ENCODE peak calls at places on chromosomes 2 and 18, in nine cellular contexts. One of them, this sample, is unnamed.

GRCh38 chr2:81324046-81324445 is 1019.5 kb upstream of the LRRTM1 start:
- DNase-seq in IMR-90: no peak
- DNase-seq in AG09309: no peak
- DNase-seq in psoas muscle: no peak
- DNase-seq in upper lobe of left lung: no peak
- DNase-seq in astrocyte of the spinal cord: no peak
- DNase-seq in brain microvascular endothelial cell: no peak
- DNase-seq in AG10803: no peak
- DNase-seq in PC-3: peak
- DNase-seq in this sample: peak

GRCh38 chr2:100767224-100767653 is 52.7 kb upstream of the NPAS2 start:
- DNase-seq in IMR-90: peak
- DNase-seq in AG09309: peak
- DNase-seq in psoas muscle: no peak
- DNase-seq in upper lobe of left lung: no peak
- DNase-seq in astrocyte of the spinal cord: peak
- DNase-seq in brain microvascular endothelial cell: no peak
- DNase-seq in AG10803: peak
- DNase-seq in PC-3: peak
- DNase-seq in this sample: peak

GRCh38 chr18:3799515-3799914 is 349.5 kb downstream of the TGIF1 start:
- DNase-seq in IMR-90: peak
- DNase-seq in AG09309: no peak
- DNase-seq in psoas muscle: no peak
- DNase-seq in upper lobe of left lung: no peak
- DNase-seq in astrocyte of the spinal cord: peak
- DNase-seq in brain microvascular endothelial cell: no peak
- DNase-seq in AG10803: no peak
- DNase-seq in PC-3: no peak
- DNase-seq in this sample: no peak

GRCh38 chr2:168948621-168949212 is 47.6 kb downstream of the G6PC2 start:
- DNase-seq in IMR-90: peak
- DNase-seq in AG09309: no peak
- DNase-seq in psoas muscle: no peak
- DNase-seq in upper lobe of left lung: no peak
- DNase-seq in astrocyte of the spinal cord: no peak
- DNase-seq in brain microvascular endothelial cell: no peak
- DNase-seq in AG10803: no peak
- DNase-seq in PC-3: peak
- DNase-seq in this sample: peak

GRCh38 chr18:3450358-3451107 is 561 bp downstream of the TGIF1 start:
- DNase-seq in IMR-90: peak
- DNase-seq in AG09309: no peak
- DNase-seq in psoas muscle: peak
- DNase-seq in upper lobe of left lung: peak
- DNase-seq in astrocyte of the spinal cord: peak
- DNase-seq in brain microvascular endothelial cell: peak
- DNase-seq in AG10803: peak
- DNase-seq in PC-3: peak
- DNase-seq in this sample: peak

GRCh38 chr2:40281021-40281940 is 170.6 kb downstream of the SLC8A1 start:
- DNase-seq in IMR-90: peak
- DNase-seq in AG09309: peak
- DNase-seq in psoas muscle: no peak
- DNase-seq in upper lobe of left lung: no peak
- DNase-seq in astrocyte of the spinal cord: peak
- DNase-seq in brain microvascular endothelial cell: peak
- DNase-seq in AG10803: peak
- DNase-seq in PC-3: peak
- DNase-seq in this sample: peak

GRCh38 chr2:53787255-53787910 is 539 bp downstream of the ERLEC1 start:
- DNase-seq in IMR-90: peak
- DNase-seq in AG09309: no peak
- DNase-seq in psoas muscle: no peak
- DNase-seq in upper lobe of left lung: no peak
- DNase-seq in astrocyte of the spinal cord: peak
- DNase-seq in brain microvascular endothelial cell: peak
- DNase-seq in AG10803: peak
- DNase-seq in PC-3: peak
- DNase-seq in this sample: peak

GRCh38 chr2:64666810-64667438 is 13.2 kb upstream of the SERTAD2 start:
- DNase-seq in IMR-90: no peak
- DNase-seq in AG09309: no peak
- DNase-seq in psoas muscle: no peak
- DNase-seq in upper lobe of left lung: no peak
- DNase-seq in astrocyte of the spinal cord: no peak
- DNase-seq in brain microvascular endothelial cell: no peak
- DNase-seq in AG10803: no peak
- DNase-seq in PC-3: no peak
- DNase-seq in this sample: peak

GRCh38 chr2:83282851-83283250 is 1176.2 kb downstream of the SUCLG1 start:
- DNase-seq in IMR-90: no peak
- DNase-seq in AG09309: no peak
- DNase-seq in psoas muscle: no peak
- DNase-seq in upper lobe of left lung: no peak
- DNase-seq in astrocyte of the spinal cord: no peak
- DNase-seq in brain microvascular endothelial cell: no peak
- DNase-seq in AG10803: no peak
- DNase-seq in PC-3: no peak
- DNase-seq in this sample: no peak

GRCh38 chr2:40367652-40368051 is 84.2 kb downstream of the SLC8A1 start:
- DNase-seq in IMR-90: peak
- DNase-seq in AG09309: no peak
- DNase-seq in psoas muscle: no peak
- DNase-seq in upper lobe of left lung: no peak
- DNase-seq in astrocyte of the spinal cord: peak
- DNase-seq in brain microvascular endothelial cell: peak
- DNase-seq in AG10803: peak
- DNase-seq in PC-3: peak
- DNase-seq in this sample: peak

GRCh38 chr2:165058471-165059265 is 103.3 kb upstream of the SLC38A11 start:
- DNase-seq in IMR-90: no peak
- DNase-seq in AG09309: no peak
- DNase-seq in psoas muscle: no peak
- DNase-seq in upper lobe of left lung: no peak
- DNase-seq in astrocyte of the spinal cord: no peak
- DNase-seq in brain microvascular endothelial cell: no peak
- DNase-seq in AG10803: no peak
- DNase-seq in PC-3: no peak
- DNase-seq in this sample: no peak

GRCh38 chr2:43226558-43226954 is at the start of gene ZFP36L2:
- DNase-seq in IMR-90: peak
- DNase-seq in AG09309: peak
- DNase-seq in psoas muscle: peak
- DNase-seq in upper lobe of left lung: peak
- DNase-seq in astrocyte of the spinal cord: peak
- DNase-seq in brain microvascular endothelial cell: peak
- DNase-seq in AG10803: peak
- DNase-seq in PC-3: peak
- DNase-seq in this sample: peak
- TF ChIP-seq CTCF in IMR-90: peak
- TF ChIP-seq CTCF in AG09309: peak
- TF ChIP-seq CTCF in psoas muscle: no peak
- TF ChIP-seq CTCF in upper lobe of left lung: no peak
- TF ChIP-seq CTCF in astrocyte of the spinal cord: no peak
- TF ChIP-seq CTCF in brain microvascular endothelial cell: no peak
- TF ChIP-seq CTCF in AG10803: peak
- TF ChIP-seq CTCF in PC-3: no peak
- TF ChIP-seq CTCF in this sample: no peak

GRCh38 chr2:26172189-26172865 is 561 bp upstream of the GAREM2 start:
- DNase-seq in IMR-90: no peak
- DNase-seq in AG09309: no peak
- DNase-seq in psoas muscle: no peak
- DNase-seq in upper lobe of left lung: peak
- DNase-seq in astrocyte of the spinal cord: no peak
- DNase-seq in brain microvascular endothelial cell: no peak
- DNase-seq in AG10803: no peak
- DNase-seq in PC-3: no peak
- DNase-seq in this sample: no peak

GRCh38 chr2:26174691-26175181 is 1.8 kb downstream of the GAREM2 start:
- DNase-seq in IMR-90: no peak
- DNase-seq in AG09309: no peak
- DNase-seq in psoas muscle: no peak
- DNase-seq in upper lobe of left lung: no peak
- DNase-seq in astrocyte of the spinal cord: no peak
- DNase-seq in brain microvascular endothelial cell: no peak
- DNase-seq in AG10803: no peak
- DNase-seq in PC-3: no peak
- DNase-seq in this sample: no peak

GRCh38 chr2:26173596-26174482 is 951 bp downstream of the GAREM2 start:
- DNase-seq in IMR-90: no peak
- DNase-seq in AG09309: no peak
- DNase-seq in psoas muscle: no peak
- DNase-seq in upper lobe of left lung: peak
- DNase-seq in astrocyte of the spinal cord: no peak
- DNase-seq in brain microvascular endothelial cell: no peak
- DNase-seq in AG10803: no peak
- DNase-seq in PC-3: no peak
- DNase-seq in this sample: no peak

GRCh38 chr2:26175191-26175715 is 2.4 kb downstream of the GAREM2 start:
- DNase-seq in IMR-90: no peak
- DNase-seq in AG09309: no peak
- DNase-seq in psoas muscle: no peak
- DNase-seq in upper lobe of left lung: no peak
- DNase-seq in astrocyte of the spinal cord: no peak
- DNase-seq in brain microvascular endothelial cell: no peak
- DNase-seq in AG10803: no peak
- DNase-seq in PC-3: no peak
- DNase-seq in this sample: no peak

DNA sequence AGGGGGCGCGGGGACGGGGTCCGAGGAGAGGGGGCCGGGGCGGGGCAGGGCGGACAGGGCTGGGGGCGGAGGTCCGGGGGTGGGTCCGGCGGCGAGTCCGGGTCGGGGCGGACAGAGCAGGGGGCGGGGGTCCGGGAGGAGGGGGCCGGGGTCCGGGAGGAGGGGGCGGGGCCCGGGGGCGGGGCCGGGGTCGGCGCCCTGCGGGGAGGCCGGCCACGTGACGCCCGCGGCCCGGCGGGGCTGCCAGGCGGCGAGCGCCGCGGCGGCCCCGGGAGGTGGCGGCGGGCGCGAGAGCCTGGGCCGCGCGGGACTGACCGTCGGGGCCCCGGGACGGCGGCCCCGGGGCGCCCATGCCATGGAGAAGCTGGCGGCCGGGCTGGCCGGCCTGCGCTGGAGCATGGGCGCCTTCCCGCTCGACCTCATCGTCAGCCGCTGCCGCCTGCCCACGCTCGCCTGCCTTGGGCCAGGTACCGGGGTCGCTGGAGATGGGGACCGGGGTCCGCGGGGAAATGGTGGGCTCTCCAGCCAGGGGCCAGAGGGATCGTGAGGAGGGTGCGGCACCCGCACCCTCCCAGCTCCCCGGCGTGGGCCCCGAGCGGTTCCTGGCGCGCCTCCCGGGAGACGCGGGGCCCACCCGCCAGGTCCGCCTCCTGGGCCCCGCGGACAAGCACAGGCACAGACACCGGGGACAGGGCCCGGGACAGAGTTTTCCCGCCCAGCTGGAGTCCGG is at the start of gene GAREM2:
- DNase-seq in IMR-90: no peak
- DNase-seq in AG09309: no peak
- DNase-seq in psoas muscle: no peak
- DNase-seq in upper lobe of left lung: peak
- DNase-seq in astrocyte of the spinal cord: no peak
- DNase-seq in brain microvascular endothelial cell: no peak
- DNase-seq in AG10803: no peak
- DNase-seq in PC-3: no peak
- DNase-seq in this sample: no peak
- H3K4me3 ChIP-seq in IMR-90: peak
- H3K4me3 ChIP-seq in AG09309: peak
- H3K4me3 ChIP-seq in psoas muscle: peak
- H3K4me3 ChIP-seq in upper lobe of left lung: peak
- H3K4me3 ChIP-seq in astrocyte of the spinal cord: no peak
- H3K4me3 ChIP-seq in brain microvascular endothelial cell: peak
- H3K4me3 ChIP-seq in AG10803: peak
- H3K4me3 ChIP-seq in PC-3: peak
- H3K4me3 ChIP-seq in this sample: peak

DNA sequence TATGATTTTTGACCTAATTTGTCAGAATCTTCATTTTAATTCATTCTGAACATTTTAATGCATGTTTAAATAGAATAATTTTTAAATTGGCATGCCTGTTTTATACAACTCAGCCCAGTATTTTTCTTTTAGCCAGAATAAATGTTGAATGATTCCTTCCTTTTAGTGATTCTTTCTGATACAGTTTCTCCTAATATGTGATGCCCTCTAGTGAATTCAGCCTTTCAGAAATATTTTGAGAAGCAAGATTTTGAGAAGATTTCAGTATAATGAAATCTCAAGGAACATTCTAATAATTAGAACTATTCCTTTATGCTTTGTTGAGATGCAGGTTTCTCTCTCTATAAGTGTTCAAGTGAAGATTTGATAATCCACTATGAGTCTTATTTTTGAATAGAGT is 28.5 kb downstream of the LCLAT1 start:
- DNase-seq in IMR-90: no peak
- DNase-seq in AG09309: no peak
- DNase-seq in psoas muscle: no peak
- DNase-seq in upper lobe of left lung: no peak
- DNase-seq in astrocyte of the spinal cord: no peak
- DNase-seq in brain microvascular endothelial cell: no peak
- DNase-seq in AG10803: no peak
- DNase-seq in PC-3: no peak
- DNase-seq in this sample: no peak
- TF ChIP-seq CTCF in IMR-90: peak
- TF ChIP-seq CTCF in AG09309: no peak
- TF ChIP-seq CTCF in psoas muscle: no peak
- TF ChIP-seq CTCF in upper lobe of left lung: no peak
- TF ChIP-seq CTCF in astrocyte of the spinal cord: no peak
- TF ChIP-seq CTCF in brain microvascular endothelial cell: no peak
- TF ChIP-seq CTCF in AG10803: peak
- TF ChIP-seq CTCF in PC-3: peak
- TF ChIP-seq CTCF in this sample: no peak

GRCh38 chr2:74551530-74551929 is 2.2 kb downstream of the LOXL3 start:
- DNase-seq in IMR-90: no peak
- DNase-seq in AG09309: no peak
- DNase-seq in psoas muscle: no peak
- DNase-seq in upper lobe of left lung: no peak
- DNase-seq in astrocyte of the spinal cord: no peak
- DNase-seq in brain microvascular endothelial cell: no peak
- DNase-seq in AG10803: no peak
- DNase-seq in PC-3: no peak
- DNase-seq in this sample: no peak

GRCh38 chr2:74554821-74555531 is 456 bp downstream of the DOK1 start:
- DNase-seq in IMR-90: peak
- DNase-seq in AG09309: no peak
- DNase-seq in psoas muscle: peak
- DNase-seq in upper lobe of left lung: peak
- DNase-seq in astrocyte of the spinal cord: no peak
- DNase-seq in brain microvascular endothelial cell: peak
- DNase-seq in AG10803: no peak
- DNase-seq in PC-3: no peak
- DNase-seq in this sample: peak

GRCh38 chr2:74553892-74554820 is at the start of the genes DOK1 and LOXL3:
- DNase-seq in IMR-90: peak
- DNase-seq in AG09309: no peak
- DNase-seq in psoas muscle: peak
- DNase-seq in upper lobe of left lung: peak
- DNase-seq in astrocyte of the spinal cord: peak
- DNase-seq in brain microvascular endothelial cell: peak
- DNase-seq in AG10803: peak
- DNase-seq in PC-3: peak
- DNase-seq in this sample: peak

GRCh38 chr2:74551942-74552913 is 1.5 kb downstream of the LOXL3 start:
- DNase-seq in IMR-90: no peak
- DNase-seq in AG09309: no peak
- DNase-seq in psoas muscle: no peak
- DNase-seq in upper lobe of left lung: peak
- DNase-seq in astrocyte of the spinal cord: no peak
- DNase-seq in brain microvascular endothelial cell: no peak
- DNase-seq in AG10803: no peak
- DNase-seq in PC-3: no peak
- DNase-seq in this sample: peak

GRCh38 chr2:74552914-74553811 is 579 bp downstream of the LOXL3 start:
- DNase-seq in IMR-90: no peak
- DNase-seq in AG09309: no peak
- DNase-seq in psoas muscle: no peak
- DNase-seq in upper lobe of left lung: peak
- DNase-seq in astrocyte of the spinal cord: no peak
- DNase-seq in brain microvascular endothelial cell: no peak
- DNase-seq in AG10803: peak
- DNase-seq in PC-3: no peak
- DNase-seq in this sample: peak
- H3K4me3 ChIP-seq in IMR-90: peak
- H3K4me3 ChIP-seq in AG09309: peak
- H3K4me3 ChIP-seq in psoas muscle: peak
- H3K4me3 ChIP-seq in upper lobe of left lung: peak
- H3K4me3 ChIP-seq in astrocyte of the spinal cord: peak
- H3K4me3 ChIP-seq in brain microvascular endothelial cell: peak
- H3K4me3 ChIP-seq in AG10803: peak
- H3K4me3 ChIP-seq in PC-3: no peak
- H3K4me3 ChIP-seq in this sample: peak